ENCODE peak calls at places on chromosome X, in five cellular contexts. K is left lung, R is suprapubic skin, P is left ventricle myocardium inferior, Z is HFF-Myc. M is an unnamed sample.

GRCh38 chrX:13440166-13440565 is 120.3 kb upstream of the ATXN3L start:
- DNase-seq in R (no peak), Z (no peak), K (no peak), P (no peak), M (no peak)

GRCh38 chrX:72576161-72576896 is 3.7 kb upstream of the HDAC8 start:
- DNase-seq in R (no peak), Z (no peak), P (no peak), K (no peak), M (no peak)

GRCh38 chrX:4925911-4926310 is 1212.5 kb upstream of the PRKX start:
- DNase-seq in K (no peak), Z (no peak), P (no peak), R (no peak), M (no peak)

GRCh38 chrX:16699389-16699788 is 13.1 kb downstream of the CTPS2 start:
- DNase-seq in K (no peak), R (no peak), P (no peak), Z (no peak), M (no peak)

GRCh38 chrX:33273521-33273920 is 62.2 kb upstream of the DMD start:
- DNase-seq in R (no peak), K (no peak), Z (no peak), P (no peak), M (no peak)

GRCh38 chrX:139969286-139969685 is 4.0 kb upstream of the CXorf66 start:
- DNase-seq in Z (no peak), R (no peak), P (no peak), K (no peak), M (no peak)

GRCh38 chrX:137565921-137566745 is at the start of gene ZIC3:
- DNase-seq in K (peak), P (peak), Z (no peak), R (no peak), M (no peak)

GRCh38 chrX:153857348-153857903 is 27.1 kb upstream of the PDZD4 start:
- DNase-seq in P (no peak), K (no peak), R (no peak), Z (no peak), M (no peak)

GRCh38 chrX:67604979-67605703 is 61.3 kb downstream of the AR start:
- DNase-seq in R (no peak), Z (peak), K (no peak), P (no peak), M (no peak)

GRCh38 chrX:153400146-153401132 is 711 bp downstream of the PNMA6E start:
- DNase-seq in P (no peak), K (peak), R (no peak), Z (no peak), M (no peak)

GRCh38 chrX:47662144-47662657 is 3.2 kb upstream of the UXT start:
- DNase-seq in K (no peak), R (no peak), Z (peak), P (no peak), M (no peak)

GRCh38 chrX:66042307-66043077 is 2.6 kb upstream of the VSIG4 start:
- DNase-seq in P (no peak), K (no peak), R (no peak), Z (no peak), M (no peak)

GRCh38 chrX:48794993-48795501 is 6.8 kb upstream of the HDAC6 start:
- DNase-seq in Z (peak), R (no peak), P (no peak), K (no peak), M (no peak)

GRCh38 chrX:21745756-21746155 is 12.2 kb downstream of the SMPX start:
- DNase-seq in R (no peak), Z (no peak), P (no peak), K (no peak), M (no peak)

GRCh38 chrX:24925430-24925829 is 90.3 kb downstream of the ARX start:
- DNase-seq in Z (no peak), K (no peak), P (no peak), R (no peak), M (no peak)

GRCh38 chrX:107465932-107466620 is 16.6 kb downstream of the FRMPD3 start:
- DNase-seq in K (no peak), Z (no peak), R (no peak), P (no peak), M (no peak)

GRCh38 chrX:34631826-34632225 is 25.3 kb downstream of the TMEM47 start:
- DNase-seq in K (no peak), Z (no peak), R (no peak), P (no peak), M (no peak)

GRCh38 chrX:54794795-54795194 is 3.3 kb downstream of the ITIH6 start:
- DNase-seq in Z (no peak), R (no peak), P (no peak), K (no peak), M (no peak)

GRCh38 chrX:2823795-2824386 is 4.8 kb upstream of the GYG2 start:
- DNase-seq in R (no peak), P (no peak), K (no peak), Z (no peak), M (no peak)

GRCh38 chrX:103847174-103847870 is 15.3 kb upstream of the RAB9B start:
- DNase-seq in K (no peak), R (no peak), Z (no peak), P (no peak), M (no peak)

GRCh38 chrX:33725556-33726232 is 406.4 kb downstream of the FAM47A start:
- DNase-seq in R (no peak), Z (no peak), P (no peak), K (no peak), M (no peak)

GRCh38 chrX:39816871-39817731 is 280.7 kb downstream of the BCOR start:
- DNase-seq in Z (no peak), P (no peak), K (no peak), R (no peak), M (no peak)

GRCh38 chrX:21986596-21986995 is 45.5 kb upstream of the PHEX start:
- DNase-seq in Z (no peak), R (no peak), P (no peak), K (no peak), M (no peak)

GRCh38 chrX:275476-275966 is 5.7 kb upstream of the PLCXD1 start:
- DNase-seq in K (peak), R (peak), Z (no peak), P (no peak), M (peak)

GRCh38 chrX:22383988-22384387 is 111.3 kb downstream of the CBLL2 start:
- DNase-seq in K (no peak), Z (no peak), P (no peak), R (no peak), M (no peak)

GRCh38 chrX:153961292-153961691 is 10.3 kb downstream of the HCFC1 start:
- DNase-seq in Z (no peak), P (no peak), K (no peak), R (no peak), M (no peak)

GRCh38 chrX:133461226-133461625 is 45.9 kb upstream of the GPC4 start:
- DNase-seq in P (no peak), Z (no peak), R (no peak), K (no peak), M (no peak)

GRCh38 chrX:8629871-8630270 is 102.1 kb downstream of the ANOS1 start:
- DNase-seq in Z (no peak), K (no peak), R (no peak), P (no peak), M (peak)

GRCh38 chrX:18984381-18985185 is 669 bp upstream of the PHKA2 start:
- DNase-seq in R (peak), Z (no peak), K (peak), P (peak), M (peak)

GRCh38 chrX:129823523-129823922 is 20.2 kb downstream of the ZDHHC9 start:
- DNase-seq in R (no peak), P (no peak), K (no peak), Z (no peak), M (no peak)

GRCh38 chrX:19334945-19335626 is 8.6 kb upstream of the PDHA1 start:
- DNase-seq in Z (peak), P (no peak), K (no peak), R (no peak), M (no peak)

GRCh38 chrX:1492421-1493012 is 39.8 kb upstream of the ASMTL start:
- DNase-seq in K (no peak), Z (no peak), P (no peak), R (no peak), M (no peak)

GRCh38 chrX:13506574-13506973 is 62.8 kb upstream of the EGFL6 start:
- DNase-seq in Z (no peak), K (no peak), R (no peak), P (peak), M (no peak)

GRCh38 chrX:12741416-12741815 is 49.8 kb upstream of the PRPS2 start:
- DNase-seq in P (no peak), K (no peak), Z (no peak), R (no peak), M (peak)

GRCh38 chrX:95383778-95384177 is 1300.9 kb upstream of the DIAPH2 start:
- DNase-seq in P (no peak), K (no peak), R (no peak), Z (no peak), M (no peak)

GRCh38 chrX:16671005-16671404 is 21.0 kb downstream of the S100G start:
- DNase-seq in K (no peak), Z (no peak), P (no peak), R (no peak), M (no peak)

GRCh38 chrX:145825896-145826295 is 8.3 kb downstream of the SLITRK2 start:
- DNase-seq in K (no peak), P (no peak), R (no peak), Z (no peak), M (no peak)

GRCh38 chrX:118211891-118212816 is 95.5 kb upstream of the KLHL13 start:
- DNase-seq in K (no peak), P (no peak), Z (no peak), R (no peak), M (no peak)
- H3K4me3 ChIP-seq in K (no peak), P (no peak), Z (no peak), R (no peak), M (no peak)

GRCh38 chrX:57289089-57289488 is 2.6 kb downstream of the FAAH2 start:
- DNase-seq in K (no peak), R (no peak), P (no peak), Z (no peak), M (no peak)

GRCh38 chrX:57285001-57285400 is 1.5 kb upstream of the FAAH2 start:
- DNase-seq in R (no peak), Z (no peak), K (no peak), P (no peak), M (no peak)

GRCh38 chrX:57282568-57282967 is 3.9 kb upstream of the FAAH2 start:
- DNase-seq in R (no peak), K (no peak), Z (no peak), P (no peak), M (no peak)

GRCh38 chrX:57286507-57287251 is at the start of gene FAAH2:
- DNase-seq in P (no peak), Z (no peak), K (peak), R (no peak), M (peak)
- TF ChIP-seq CTCF in P (no peak), Z (no peak), K (no peak), R (no peak), M (no peak)

DNA sequence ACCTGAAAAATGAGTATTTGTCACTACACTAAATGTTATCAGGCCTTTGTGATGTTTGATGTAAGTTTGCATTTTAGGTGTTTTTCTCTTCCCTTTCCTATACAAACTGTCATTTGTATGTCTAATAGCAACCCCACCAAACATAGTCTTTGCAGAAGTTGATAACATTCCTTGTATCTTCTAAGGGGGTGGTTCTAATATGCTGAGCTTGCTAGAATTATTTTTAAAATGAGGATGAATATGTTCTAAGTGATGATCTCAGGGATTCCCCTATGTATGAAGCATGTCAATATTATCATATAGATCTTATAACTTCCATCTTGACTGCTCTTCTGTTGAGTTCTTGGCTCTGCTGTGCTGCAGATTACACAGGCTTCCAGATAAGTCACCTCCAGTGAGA is 3.1 kb downstream of the CHM start:
- DNase-seq in K (no peak), R (no peak), P (no peak), Z (no peak), M (no peak)
- H3K4me3 ChIP-seq in K (no peak), R (no peak), P (no peak), Z (no peak), M (no peak)

GRCh38 chrX:26918633-26919032 is 544.5 kb downstream of the PPP4R3C start:
- DNase-seq in K (no peak), R (no peak), Z (no peak), P (no peak), M (no peak)
- TF ChIP-seq CTCF in K (no peak), R (no peak), Z (no peak), P (peak), M (peak)

DNA sequence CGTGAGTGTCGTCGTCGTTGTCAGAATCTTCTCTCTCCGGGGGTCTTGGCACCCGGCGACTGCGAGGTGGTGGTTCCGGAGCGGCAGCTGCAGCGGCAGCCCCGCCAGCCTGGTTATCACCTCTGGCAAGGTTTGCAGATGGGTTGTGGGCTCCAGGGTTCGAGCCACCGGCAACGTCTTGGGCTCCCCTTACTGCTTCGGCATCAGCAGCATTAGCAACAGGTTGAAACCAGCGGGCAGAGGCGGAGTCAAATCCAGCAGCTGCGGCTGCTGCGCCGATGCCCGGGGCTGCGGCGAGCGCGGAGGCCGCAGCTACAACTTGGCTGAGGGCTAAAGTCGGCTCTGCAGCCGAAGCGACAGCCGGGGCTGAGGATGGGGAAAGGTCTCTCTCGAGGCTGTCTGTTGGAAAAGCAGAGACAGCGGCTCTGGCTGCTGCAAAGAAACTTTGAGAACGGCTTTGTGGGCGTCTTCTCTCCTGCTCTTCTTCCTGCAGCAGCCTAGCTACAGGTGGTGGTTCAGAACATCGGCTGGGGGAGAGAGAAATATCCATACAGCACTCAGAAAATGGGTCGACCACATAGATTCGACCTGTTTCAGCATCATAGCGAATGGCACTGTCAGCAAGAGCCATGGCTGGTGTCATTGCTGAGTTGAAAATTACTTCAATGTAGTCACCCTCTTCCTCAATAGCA is 3.6 kb downstream of the IRS4 start:
- DNase-seq in K (peak), P (no peak), R (no peak), Z (no peak), M (no peak)
- H3K4me3 ChIP-seq in K (no peak), P (no peak), R (no peak), Z (no peak), M (no peak)

DNA sequence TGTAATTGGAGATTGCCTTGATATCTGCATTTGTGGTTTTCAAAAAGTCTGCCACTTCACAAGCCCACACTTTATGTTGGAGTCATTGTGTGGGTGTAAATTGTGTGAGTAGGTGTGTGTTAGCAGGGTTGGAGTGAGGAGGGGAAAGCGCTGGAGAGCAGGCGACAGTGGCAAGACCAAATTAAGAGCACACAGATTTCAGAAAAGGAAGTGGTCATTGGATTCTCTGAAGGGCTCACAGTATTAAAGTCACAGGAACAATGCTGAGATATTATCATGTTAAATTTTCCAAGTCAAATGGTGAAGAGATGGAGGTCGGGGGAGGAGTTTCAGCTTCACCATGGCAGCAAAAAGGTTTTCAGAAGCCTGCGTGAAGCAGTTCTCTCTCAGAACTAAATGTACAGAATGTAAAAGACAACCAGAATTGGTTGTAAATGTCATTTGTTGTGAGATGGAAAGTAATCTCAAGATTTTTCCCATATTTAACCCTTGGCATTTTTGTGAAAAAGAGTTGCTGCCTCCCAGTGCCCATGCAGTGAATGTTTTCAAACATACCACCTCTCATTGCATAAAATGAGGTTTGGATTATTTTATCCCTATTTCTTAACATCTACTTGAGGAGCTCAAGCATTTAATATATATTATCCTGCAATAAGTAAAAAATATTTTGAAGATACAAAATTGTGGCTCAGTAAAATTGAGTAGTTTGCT is 265.9 kb downstream of the ZNF674 start:
- DNase-seq in Z (no peak), K (no peak), P (no peak), R (no peak), M (no peak)
- TF ChIP-seq CTCF in Z (no peak), K (no peak), P (no peak), R (no peak), M (peak)

GRCh38 chrX:10769165-10769564 is 148.8 kb upstream of the MID1 start:
- DNase-seq in P (no peak), R (no peak), Z (no peak), K (no peak), M (no peak)
- H3K4me3 ChIP-seq in P (no peak), R (no peak), Z (no peak), K (no peak), M (no peak)

DNA sequence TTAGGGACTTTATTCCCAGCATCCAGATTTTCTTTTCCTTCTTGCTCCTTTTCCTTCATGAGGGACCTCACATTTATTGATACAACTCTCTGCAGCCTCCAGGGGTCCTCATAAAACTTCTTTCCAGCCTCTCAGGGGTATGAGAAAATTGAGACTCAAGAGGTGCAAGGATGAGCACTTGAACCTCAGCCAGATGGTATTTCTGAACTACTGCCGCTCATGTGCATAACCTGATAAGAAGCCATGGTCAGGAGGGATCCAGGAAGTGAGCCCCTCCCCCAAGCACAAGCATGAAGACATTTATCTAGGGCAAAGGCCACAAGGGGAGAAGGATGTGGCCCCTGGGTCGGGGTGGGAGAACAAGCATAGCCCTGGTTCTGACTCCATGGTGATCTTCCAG is 73.3 kb downstream of the TSPAN7 start:
- DNase-seq in P (no peak), R (no peak), K (no peak), Z (no peak), M (no peak)
- TF ChIP-seq CTCF in P (no peak), R (no peak), K (no peak), Z (no peak), M (no peak)

M was measured in RWPE2.